ENCODE peak calls at places on chromosomes 11 and 22, in nine cellular contexts. O is NCI-H146; U is trophoblast cell; B is cardiac fibroblast; C is osteocyte; S is CD8-positive, alpha-beta T cell; N is LNCaP clone FGC; G is activated CD8-positive, alpha-beta memory T cell treated with anti-CD3 and anti-CD28 coated beads for 1 hour; I is AG04450. V is an unnamed sample.

GRCh38 chr11:117733311-117733710 is 63.7 kb downstream of the DSCAML1 start:
- DNase-seq in O (no peak), U (no peak), B (no peak), C (no peak), S (no peak), N (no peak), G (no peak), I (no peak), V (no peak)

GRCh38 chr22:25478573-25478972 is 85.9 kb upstream of the GRK3 start:
- DNase-seq in O (no peak), U (no peak), B (no peak), C (no peak), S (no peak), N (peak), G (no peak), I (no peak), V (no peak)

GRCh38 chr11:115759622-115760527 is 255.7 kb upstream of the CADM1 start:
- DNase-seq in O (no peak), U (peak), B (peak), C (no peak), S (no peak), N (no peak), G (no peak), I (no peak), V (no peak)

GRCh38 chr11:61832758-61833157 is 4.7 kb downstream of the FADS2 start:
- DNase-seq in O (no peak), U (no peak), B (no peak), C (no peak), S (no peak), N (no peak), G (no peak), I (no peak), V (no peak)

GRCh38 chr22:48863965-48864538 is 963.6 kb downstream of the BRD1 start:
- DNase-seq in O (no peak), U (no peak), B (no peak), C (no peak), S (no peak), N (no peak), G (no peak), I (no peak), V (no peak)

GRCh38 chr22:38412435-38413084 is 42.4 kb downstream of the KCNJ4 start:
- DNase-seq in O (no peak), U (peak), B (no peak), C (peak), S (peak), N (no peak), G (no peak), I (no peak), V (no peak)

GRCh38 chr22:40432625-40433024 is 62.2 kb downstream of the SGSM3 start:
- DNase-seq in O (no peak), U (no peak), B (no peak), C (no peak), S (no peak), N (no peak), G (no peak), I (no peak), V (no peak)

GRCh38 chr11:9091044-9091936 is at the start of gene SCUBE2:
- DNase-seq in O (peak), U (no peak), B (no peak), C (no peak), S (no peak), N (no peak), G (no peak), I (no peak), V (no peak)

GRCh38 chr22:47012589-47013365 is 250.3 kb downstream of the TBC1D22A start:
- DNase-seq in O (no peak), U (no peak), B (peak), C (no peak), S (no peak), N (no peak), G (no peak), I (peak), V (no peak)

GRCh38 chr11:65432133-65432650 is 9.6 kb downstream of the NEAT1 start:
- DNase-seq in O (no peak), U (peak), B (peak), C (no peak), S (no peak), N (no peak), G (no peak), I (no peak), V (no peak)

GRCh38 chr11:120215634-120216033 is 4.8 kb downstream of the OAF start:
- DNase-seq in O (no peak), U (peak), B (peak), C (no peak), S (no peak), N (no peak), G (no peak), I (no peak), V (no peak)

GRCh38 chr11:3849297-3849874 is 6.1 kb upstream of the STIM1 start:
- DNase-seq in O (peak), U (peak), B (peak), C (no peak), S (no peak), N (no peak), G (no peak), I (no peak), V (no peak)

GRCh38 chr11:16958833-16959232 is 55.4 kb downstream of the PLEKHA7 start:
- DNase-seq in O (peak), U (no peak), B (no peak), C (no peak), S (no peak), N (no peak), G (no peak), I (no peak), V (no peak)

GRCh38 chr22:30206964-30207363 is 39.6 kb downstream of the LIF start:
- DNase-seq in O (no peak), U (peak), B (peak), C (no peak), S (no peak), N (no peak), G (no peak), I (peak), V (no peak)

GRCh38 chr11:114158886-114159285 is 99.4 kb downstream of the ZBTB16 start:
- DNase-seq in O (no peak), U (no peak), B (no peak), C (no peak), S (no peak), N (no peak), G (no peak), I (no peak), V (no peak)